ENCODE peak calls at places on chromosomes 11 and 22, in seven cellular contexts. V, J, B, U, G, F and M are unnamed samples. For H3K4me1, the result is how much of the 10 kb centered on the place peaks cover.

GRCh38 chr11:122661182-122661945 is 5.8 kb downstream of the UBASH3B start:
- DNase-seq in U (no peak), G (no peak), F (no peak), B (no peak), J (peak), V (no peak), M (no peak)

GRCh38 chr11:86240164-86240563 is 4.4 kb upstream of the EED start:
- DNase-seq in B (no peak), J (no peak), F (no peak), G (no peak), U (no peak), V (no peak), M (no peak)

GRCh38 chr11:118928108-118928869 is 2.6 kb upstream of the BCL9L start:
- DNase-seq in B (peak), F (peak), G (peak), U (peak), V (peak), J (peak), M (peak)

GRCh38 chr11:44507491-44507890 is 58.0 kb upstream of the CD82 start:
- DNase-seq in V (no peak), G (no peak), F (no peak), U (no peak), B (no peak), J (no peak), M (no peak)

GRCh38 chr11:121452609-121453150 is at the start of gene SORL1-AS1:
- DNase-seq in U (no peak), V (peak), B (peak), J (no peak), G (no peak), F (no peak), M (peak)

GRCh38 chr11:112277937-112278336 is 17.3 kb upstream of the PLET1 start:
- DNase-seq in B (no peak), J (peak), V (no peak), F (no peak), G (no peak), U (no peak), M (no peak)

GRCh38 chr11:111770581-111771134 is 4.5 kb upstream of the PPP2R1B start:
- DNase-seq in B (no peak), G (no peak), U (no peak), J (peak), V (no peak), F (no peak), M (no peak)

GRCh38 chr22:32804823-32805585 is 3.5 kb downstream of the TIMP3 start:
- DNase-seq in F (no peak), J (no peak), V (no peak), B (no peak), U (no peak), G (no peak), M (no peak)

GRCh38 chr22:29692327-29692640 is 27.5 kb upstream of the CABP7 start:
- DNase-seq in V (no peak), J (no peak), B (no peak), F (no peak), G (no peak), U (no peak), M (no peak)

GRCh38 chr11:113204280-113204679 is 110.1 kb upstream of the TTC12 start:
- DNase-seq in U (no peak), F (no peak), J (peak), V (no peak), B (no peak), G (peak), M (peak)

GRCh38 chr22:45263790-45264269 is 20.9 kb upstream of the UPK3A start:
- DNase-seq in F (peak), G (peak), U (peak), B (peak), J (peak), V (no peak), M (peak)

GRCh38 chr11:98495601-98496000 is 525.1 kb upstream of the CNTN5 start:
- DNase-seq in U (no peak), B (no peak), J (no peak), F (no peak), G (no peak), V (no peak), M (no peak)

GRCh38 chr22:20155330-20156041 is 4.6 kb upstream of the CCDC188 start:
- DNase-seq in U (peak), J (no peak), B (no peak), F (peak), V (no peak), G (peak), M (peak)

GRCh38 chr11:45670386-45671135 is 5.1 kb upstream of the CHST1 start:
- DNase-seq in U (no peak), J (no peak), F (no peak), G (peak), B (no peak), V (no peak), M (no peak)

GRCh38 chr11:127055240-127055639 is 54.7 kb upstream of the KIRREL3 start:
- DNase-seq in B (no peak), J (no peak), F (no peak), G (no peak), V (no peak), U (no peak), M (no peak)

GRCh38 chr11:75195164-75195962 is 44.5 kb downstream of the SLCO2B1 start:
- DNase-seq in V (no peak), J (no peak), F (peak), B (no peak), U (peak), G (peak), M (peak)

GRCh38 chr11:104772806-104773241 is 125.4 kb downstream of the CASP12 start:
- DNase-seq in B (no peak), U (peak), V (no peak), J (peak), G (peak), F (no peak), M (no peak)

GRCh38 chr11:11536650-11537049 is 85.2 kb downstream of the GALNT18 start:
- DNase-seq in F (no peak), J (no peak), B (no peak), U (no peak), G (no peak), V (no peak), M (no peak)

GRCh38 chr11:41289408-41289807 is 170.0 kb downstream of the LRRC4C start:
- DNase-seq in G (no peak), U (no peak), B (no peak), F (no peak), V (no peak), J (no peak), M (no peak)

GRCh38 chr22:19014886-19015285 is 78.8 kb upstream of the PRODH start:
- DNase-seq in V (no peak), G (peak), U (no peak), F (no peak), B (no peak), J (no peak), M (no peak)

GRCh38 chr11:69435161-69435990 is 46.1 kb upstream of the LINC01488 start:
- DNase-seq in V (no peak), G (peak), U (no peak), J (no peak), B (no peak), F (no peak), M (no peak)

GRCh38 chr22:30328466-30329049 is 1.8 kb upstream of the TBC1D10A start:
- DNase-seq in U (no peak), V (no peak), G (peak), J (no peak), B (no peak), F (no peak), M (no peak)

GRCh38 chr11:61971177-61972111 is 4.0 kb upstream of the FTH1 start:
- DNase-seq in B (peak), F (peak), J (peak), G (peak), V (peak), U (peak), M (peak)

GRCh38 chr11:74347381-74347780 is 35.9 kb upstream of the P4HA3 start:
- DNase-seq in F (no peak), U (no peak), G (no peak), V (no peak), B (no peak), J (no peak), M (no peak)

GRCh38 chr11:57501951-57502350 is 13.6 kb downstream of the SLC43A1 start:
- DNase-seq in J (peak), V (no peak), G (peak), U (no peak), B (no peak), F (no peak), M (peak)

GRCh38 chr22:42231929-42232328 is 38.5 kb downstream of the TCF20 start:
- DNase-seq in V (no peak), U (no peak), J (no peak), F (no peak), B (no peak), G (no peak), M (no peak)

GRCh38 chr11:104619751-104620150 is 278.5 kb downstream of the CASP12 start:
- DNase-seq in B (no peak), V (no peak), U (no peak), J (no peak), F (no peak), G (no peak), M (no peak)

GRCh38 chr22:19092725-19093124 is 29.5 kb downstream of the DGCR2 start:
- DNase-seq in V (no peak), J (no peak), F (no peak), B (no peak), G (no peak), U (no peak), M (no peak)

GRCh38 chr11:12157241-12157661 is 46.9 kb downstream of the MICAL2 start:
- DNase-seq in J (no peak), U (no peak), G (peak), B (no peak), F (no peak), V (no peak), M (no peak)

DNA sequence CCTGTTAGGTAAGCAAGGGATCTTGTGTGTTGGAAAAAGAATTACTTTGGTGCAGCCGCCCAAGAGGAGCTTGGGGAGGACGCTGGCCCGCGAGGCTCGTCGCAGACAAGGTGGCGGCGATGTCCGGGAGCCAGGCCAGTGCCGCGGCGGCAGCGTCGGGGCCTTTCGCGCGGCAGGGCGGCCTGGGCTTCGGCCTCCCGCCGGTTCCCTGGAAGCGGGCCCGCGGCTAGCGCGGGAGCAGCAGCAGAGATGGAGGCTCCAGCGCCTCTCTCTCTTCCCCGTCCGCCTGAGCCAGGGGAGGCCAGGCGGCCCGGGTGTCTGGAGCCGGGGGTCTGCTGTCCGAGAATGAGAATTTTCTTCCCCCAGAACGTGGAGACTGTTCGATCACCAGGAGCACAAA is 82.8 kb downstream of the GGT1 start:
- DNase-seq in V (no peak), J (no peak), B (no peak), F (no peak), G (no peak), U (peak), M (peak)
- H3K4me3 ChIP-seq in V (no peak), J (no peak), B (no peak), F (peak), G (peak), U (no peak), M (no peak)

GRCh38 chr11:120342226-120342625 is 6.0 kb downstream of the ARHGEF12 start:
- DNase-seq in F (no peak), G (no peak), U (no peak), V (no peak), B (no peak), J (no peak), M (no peak)

GRCh38 chr11:120343429-120343828 is 7.2 kb downstream of the ARHGEF12 start:
- DNase-seq in J (no peak), G (no peak), U (peak), B (peak), F (no peak), V (no peak), M (no peak)

GRCh38 chr11:120342678-120343077 is 6.5 kb downstream of the ARHGEF12 start:
- DNase-seq in G (no peak), F (no peak), U (no peak), J (no peak), V (no peak), B (no peak), M (no peak)

GRCh38 chr11:120346233-120346632 is 10.0 kb downstream of the ARHGEF12 start:
- DNase-seq in G (no peak), B (no peak), J (no peak), U (no peak), F (no peak), V (no peak), M (no peak)

GRCh38 chr11:120344302-120345004 is 8.2 kb downstream of the ARHGEF12 start:
- DNase-seq in F (no peak), G (no peak), U (no peak), V (peak), J (peak), B (peak), M (no peak)
- H3K4me1 ChIP-seq in F (under half), G (under half), U (half or more), V (under half), J (half or more), B (under half), M (half or more)

GRCh38 chr11:135033545-135033944 is 621.5 kb upstream of the B3GAT1 start:
- DNase-seq in V (no peak), G (peak), U (peak), F (no peak), J (no peak), B (no peak), M (no peak)
- TF ChIP-seq CTCF in V (no peak), G (peak), U (peak), F (no peak), J (no peak), B (no peak), M (no peak)

GRCh38 chr11:22830082-22830414 is 447 bp upstream of the SVIP start:
- DNase-seq in G (no peak), F (no peak), V (no peak), B (no peak), J (no peak), U (no peak), M (no peak)
- H3K4me3 ChIP-seq in G (peak), F (peak), V (peak), B (peak), J (peak), U (peak), M (peak)

DNA sequence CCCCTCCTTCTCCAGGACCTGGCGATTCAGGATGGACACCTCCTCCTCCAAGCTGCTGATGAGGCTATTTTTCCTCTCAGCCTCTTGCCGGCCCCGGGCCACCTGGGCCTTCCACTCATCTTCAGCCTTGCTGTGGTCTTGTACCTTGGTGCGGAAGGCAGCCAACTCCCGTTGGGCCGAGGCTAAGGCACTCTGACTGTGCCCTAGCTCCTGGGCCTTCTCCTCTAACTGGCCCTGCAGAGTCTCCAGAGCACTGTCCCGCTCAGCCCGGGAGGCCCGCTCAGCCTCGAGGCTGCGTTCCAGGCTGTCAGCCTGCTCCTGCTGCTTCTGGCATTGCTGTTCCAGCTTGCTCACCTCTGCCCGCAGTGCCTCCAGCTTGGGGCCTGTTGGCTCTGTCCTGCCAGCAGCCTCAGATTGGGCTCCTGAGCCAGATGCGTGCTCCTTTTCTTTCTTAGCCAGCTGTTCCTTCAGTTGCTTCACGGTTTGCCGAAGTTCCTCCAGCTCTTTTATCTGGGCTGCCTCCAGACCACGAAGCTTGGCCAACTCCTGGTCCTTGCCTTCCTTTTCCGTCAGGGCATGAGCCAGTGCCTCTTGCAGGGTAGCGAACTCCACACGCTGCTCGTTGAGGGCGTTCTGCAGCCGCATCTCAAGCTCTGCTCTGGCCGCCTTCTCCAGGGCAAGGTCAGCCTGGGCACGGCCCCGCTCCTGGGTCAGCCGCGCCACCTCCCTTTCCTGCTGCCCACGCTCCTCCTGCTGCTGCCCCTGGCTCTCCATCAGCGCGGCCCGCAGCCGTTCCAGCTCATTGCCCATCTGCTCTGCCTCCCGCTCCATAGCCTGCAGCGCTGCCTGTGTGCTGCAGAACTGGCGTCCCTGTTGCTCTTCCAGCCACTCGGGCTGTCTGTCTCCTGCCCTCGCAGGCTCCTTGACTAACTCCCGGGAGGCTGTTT is 15.3 kb downstream of the IL18BP start:
- DNase-seq in V (no peak), B (no peak), J (no peak), G (peak), U (no peak), F (no peak), M (no peak)
- H3K4me1 ChIP-seq in V (under half), B (under half), J (under half), G (under half), U (half or more), F (under half), M (under half)

GRCh38 chr11:60131943-60132342 is 43.5 kb downstream of the MS4A2 start:
- DNase-seq in F (no peak), U (no peak), G (no peak), B (no peak), J (no peak), V (no peak), M (no peak)

GRCh38 chr11:60128376-60128775 is 39.9 kb downstream of the MS4A2 start:
- DNase-seq in U (no peak), F (no peak), B (no peak), J (no peak), G (no peak), V (no peak), M (no peak)

GRCh38 chr11:60129853-60130252 is 41.4 kb downstream of the MS4A2 start:
- DNase-seq in F (no peak), J (no peak), G (no peak), V (no peak), U (no peak), B (no peak), M (no peak)

GRCh38 chr11:60130496-60130895 is 42.0 kb downstream of the MS4A2 start:
- DNase-seq in U (peak), B (no peak), F (no peak), V (no peak), G (no peak), J (peak), M (no peak)

GRCh38 chr11:60133917-60134316 is 45.5 kb downstream of the MS4A2 start:
- DNase-seq in G (no peak), V (no peak), U (no peak), B (no peak), J (no peak), F (no peak), M (no peak)
- TF ChIP-seq CTCF in G (no peak), V (no peak), U (no peak), B (no peak), J (no peak), F (no peak), M (no peak)

GRCh38 chr22:17120711-17121234 is 387 bp downstream of the TMEM121B start:
- DNase-seq in F (no peak), J (no peak), U (no peak), G (peak), V (no peak), B (no peak), M (no peak)

GRCh38 chr22:17120281-17120680 is 879 bp downstream of the TMEM121B start:
- DNase-seq in U (peak), V (peak), F (peak), B (no peak), J (no peak), G (peak), M (peak)

GRCh38 chr22:17118342-17118741 is 2.8 kb downstream of the TMEM121B start:
- DNase-seq in B (no peak), F (no peak), U (no peak), J (no peak), V (no peak), G (peak), M (no peak)

GRCh38 chr22:17117890-17118289 is 3.3 kb downstream of the TMEM121B start:
- DNase-seq in G (peak), B (no peak), V (no peak), F (no peak), U (no peak), J (no peak), M (no peak)

GRCh38 chr22:17119481-17120202 is 1.5 kb downstream of the TMEM121B start:
- DNase-seq in B (no peak), V (no peak), G (peak), U (no peak), J (no peak), F (no peak), M (peak)
- H3K4me3 ChIP-seq in B (no peak), V (no peak), G (no peak), U (no peak), J (no peak), F (no peak), M (no peak)

GRCh38 chr11:2725367-2726300 is 25.8 kb upstream of the KCNQ1OT1 start:
- DNase-seq in U (peak), F (peak), J (no peak), V (no peak), G (no peak), B (no peak), M (no peak)
- H3K4me1 ChIP-seq in U (under half), F (under half), J (under half), V (under half), G (under half), B (under half), M (under half)

GRCh38 chr22:22487059-22487458 is 21.5 kb downstream of the ZNF280B start:
- DNase-seq in F (no peak), U (no peak), V (no peak), J (no peak), G (no peak), B (no peak), M (no peak)
- TF ChIP-seq CTCF in F (no peak), U (no peak), V (no peak), J (no peak), G (no peak), B (no peak), M (no peak)

GRCh38 chr11:130448039-130448415 is 418 bp upstream of the ADAMTS15 start:
- DNase-seq in U (no peak), G (peak), J (no peak), F (no peak), V (no peak), B (no peak), M (no peak)
- H3K4me3 ChIP-seq in U (no peak), G (peak), J (peak), F (peak), V (no peak), B (peak), M (peak)